ENCODE peak calls at places on chromosomes 5 and 9, in seven cellular contexts. V, S, N, I, W, L and G are unnamed samples.

GRCh38 chr9:134475051-134475790 is 149.0 kb downstream of the RXRA start:
- DNase-seq in V (peak; percentile 58), S (peak; percentile 30), N (peak; percentile 93), I (peak; percentile 75), W (peak; percentile 79), L (no peak), G (peak; percentile 64)

GRCh38 chr5:133882801-133883200 is 85.6 kb downstream of the C5orf15 start:
- DNase-seq in V (no peak), S (no peak), N (no peak), I (no peak), W (no peak), L (no peak), G (no peak)

GRCh38 chr9:123642291-123643278 is 286.6 kb downstream of the CRB2 start:
- DNase-seq in V (peak; percentile 94), S (no peak), N (no peak), I (peak; percentile 38), W (no peak), L (peak; percentile 17), G (peak; percentile 28)

GRCh38 chr5:133977858-133978257 is 9.4 kb upstream of the C5orf15 start:
- DNase-seq in V (no peak), S (no peak), N (peak; percentile 89), I (no peak), W (peak; percentile 67), L (no peak), G (peak; percentile 50)

GRCh38 chr5:100546041-100546440 is 10.9 kb downstream of the FAM174A start:
- DNase-seq in V (no peak), S (no peak), N (no peak), I (no peak), W (peak; percentile 8), L (no peak), G (no peak)

GRCh38 chr9:100294806-100295205 is 57.9 kb downstream of the TEX10 start:
- DNase-seq in V (peak; percentile 12), S (no peak), N (no peak), I (no peak), W (no peak), L (peak; percentile 39), G (no peak)

GRCh38 chr5:141866111-141866510 is 12.1 kb downstream of the PCDH1 start:
- DNase-seq in V (peak; percentile 98), S (no peak), N (no peak), I (no peak), W (no peak), L (peak; percentile 74), G (no peak)

GRCh38 chr9:96061293-96061987 is 185.9 kb downstream of the ERCC6L2 start:
- DNase-seq in V (peak; percentile 23), S (peak; percentile 47), N (peak; percentile 49), I (peak; percentile 40), W (peak; percentile 65), L (peak; percentile 56), G (peak; percentile 35)

GRCh38 chr5:76689321-76690026 is 26.5 kb upstream of the F2R start:
- DNase-seq in V (no peak), S (peak; percentile 6), N (peak; percentile 91), I (no peak), W (peak; percentile 96), L (no peak), G (peak; percentile 48)

GRCh38 chr5:73892806-73893205 is 266.8 kb downstream of the ARHGEF28 start:
- DNase-seq in V (no peak), S (no peak), N (peak; percentile 96), I (no peak), W (peak; percentile 96), L (no peak), G (peak; percentile 86)

GRCh38 chr9:72947987-72948465 is 4.8 kb downstream of the ALDH1A1 start:
- DNase-seq in V (no peak), S (peak; percentile 72), N (no peak), I (no peak), W (no peak), L (no peak), G (no peak)

GRCh38 chr5:113989278-113989912 is 372.5 kb upstream of the KCNN2 start:
- DNase-seq in V (no peak), S (no peak), N (no peak), I (no peak), W (no peak), L (no peak), G (no peak)

GRCh38 chr9:98491231-98491651 is 217.5 kb downstream of the GABBR2 start:
- DNase-seq in V (no peak), S (no peak), N (peak; percentile 9), I (no peak), W (no peak), L (no peak), G (no peak)

GRCh38 chr9:6646028-6646636 is 603 bp upstream of the GLDC start:
- DNase-seq in V (no peak), S (peak; percentile 71), N (no peak), I (no peak), W (no peak), L (no peak), G (no peak)

GRCh38 chr9:73219985-73220626 is 68.4 kb downstream of the ANXA1 start:
- DNase-seq in V (no peak), S (peak; percentile 36), N (peak; percentile 83), I (no peak), W (peak; percentile 98), L (no peak), G (peak; percentile 34)

DNA sequence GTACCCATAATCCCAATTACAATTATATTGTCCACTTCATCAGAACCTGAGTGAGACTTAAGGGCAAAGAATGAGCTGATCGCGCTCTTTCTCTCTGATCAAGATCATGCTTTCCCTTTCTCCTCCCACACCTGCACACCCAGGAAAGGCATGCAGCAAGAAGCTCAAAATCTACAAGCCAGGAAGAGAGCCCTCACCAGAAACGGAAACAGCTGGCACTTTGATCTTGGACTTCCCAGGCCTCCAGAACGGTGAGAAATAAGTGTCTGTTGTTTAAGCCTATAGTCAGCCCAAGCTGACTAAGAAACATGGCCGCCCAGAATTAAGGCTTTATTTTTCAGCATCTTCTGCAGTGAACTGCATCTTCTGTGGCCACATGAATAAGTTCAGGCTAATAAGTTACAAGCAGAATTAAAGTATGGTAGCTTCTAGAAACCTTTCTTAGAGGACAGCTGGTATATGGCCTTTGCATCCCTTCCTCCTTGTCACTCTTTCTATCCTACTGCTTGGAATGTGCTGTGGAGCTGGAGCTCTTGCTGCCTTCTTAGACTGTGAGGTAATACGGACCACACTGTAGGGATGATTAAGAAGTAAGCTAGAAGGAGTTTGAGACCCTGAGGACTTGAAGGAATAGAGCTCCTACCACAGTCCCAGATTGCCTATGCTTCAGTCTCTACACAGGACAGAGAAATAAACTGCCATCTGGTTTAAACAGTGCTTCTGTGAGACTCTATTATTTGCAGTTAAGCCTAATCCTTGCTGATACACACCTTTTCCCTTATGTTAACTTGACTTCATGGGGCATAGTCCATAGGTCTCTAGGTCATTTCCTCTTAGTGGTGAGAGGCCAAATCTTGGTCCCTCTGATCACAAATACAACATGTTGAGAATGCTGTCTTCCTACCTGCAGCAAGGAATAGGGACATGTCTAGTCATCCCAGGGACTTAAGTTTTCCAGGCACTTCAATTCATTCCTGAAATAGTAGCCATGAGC is 17.2 kb downstream of the OR2S2 start:
- DNase-seq in V (no peak), S (no peak), N (peak; percentile 28), I (no peak), W (no peak), L (no peak), G (no peak)
- H3K4me3 ChIP-seq in V (no peak overlapping the region), S (no peak overlapping the region), N (no peak overlapping the region), I (no peak overlapping the region), W (no peak overlapping the region), L (no peak overlapping the region), G (no peak overlapping the region)

GRCh38 chr5:157184117-157184516 is 3.5 kb downstream of the ITK start:
- DNase-seq in V (no peak), S (no peak), N (no peak), I (no peak), W (no peak), L (no peak), G (no peak)
- H3K4me3 ChIP-seq in V (no peak overlapping the region), S (no peak overlapping the region), N (no peak overlapping the region), I (no peak overlapping the region), W (no peak overlapping the region), L (no peak overlapping the region), G (no peak overlapping the region)

DNA sequence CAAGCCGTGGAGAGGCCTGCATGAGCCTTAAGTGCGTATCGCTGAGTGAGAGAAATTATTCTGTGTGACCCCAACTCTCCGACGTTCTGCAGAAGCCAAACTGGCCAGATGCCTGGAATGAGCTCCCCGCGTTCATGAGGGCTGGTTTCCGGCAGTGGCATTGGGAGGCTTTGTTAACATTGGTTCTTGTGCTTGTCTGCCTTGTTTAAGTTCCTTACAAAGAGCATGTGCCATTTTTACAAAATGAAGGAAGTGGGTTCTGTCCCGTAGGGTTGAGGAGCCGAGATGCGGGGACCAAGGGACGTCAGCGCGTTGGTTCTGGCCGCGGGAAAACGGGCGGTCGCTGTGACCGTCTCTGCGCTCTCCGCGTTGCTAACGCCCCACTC is 13.2 kb downstream of the RABL6 start:
- DNase-seq in V (no peak), S (no peak), N (no peak), I (no peak), W (peak; percentile 18), L (no peak), G (no peak)
- H3K4me3 ChIP-seq in V (no peak overlapping the region), S (no peak overlapping the region), N (no peak overlapping the region), I (peak overlapping the region; percentile 35), W (peak overlapping the region; percentile 16), L (no peak overlapping the region), G (peak overlapping the region; percentile 31)

DNA sequence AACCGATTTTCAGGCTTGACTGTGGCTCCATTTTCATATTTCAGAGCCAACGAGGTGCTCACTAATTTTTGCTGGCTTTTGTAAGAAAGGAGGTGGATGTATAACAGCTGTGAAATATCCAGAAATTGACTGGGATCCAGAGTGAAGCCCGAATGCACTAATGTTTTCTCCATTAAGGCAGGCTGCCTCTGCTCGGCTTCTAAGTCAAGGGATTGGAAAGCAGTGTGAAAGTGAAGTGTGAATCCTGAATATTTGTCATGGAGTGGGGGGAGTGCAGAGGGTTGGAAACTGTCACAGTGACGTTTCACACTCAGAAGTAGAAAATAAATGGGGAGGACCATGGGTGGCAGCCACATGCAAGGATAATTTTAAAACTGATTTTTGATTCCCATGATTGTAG is 237.4 kb downstream of the GOLPH3 start:
- DNase-seq in V (no peak), S (no peak), N (no peak), I (no peak), W (no peak), L (no peak), G (no peak)
- H3K4me3 ChIP-seq in V (no peak overlapping the region), S (no peak overlapping the region), N (no peak overlapping the region), I (peak overlapping the region; percentile 23), W (no peak overlapping the region), L (no peak overlapping the region), G (no peak overlapping the region)

GRCh38 chr5:54520438-54520846 is 2.9 kb downstream of the SNX18 start:
- DNase-seq in V (peak; percentile 29), S (no peak), N (peak; percentile 65), I (peak; percentile 56), W (peak; percentile 45), L (no peak), G (no peak)

GRCh38 chr5:54522080-54522479 is 4.5 kb downstream of the SNX18 start:
- DNase-seq in V (no peak), S (no peak), N (peak; percentile 49), I (no peak), W (no peak), L (no peak), G (no peak)

GRCh38 chr5:54519083-54519541 is 1.6 kb downstream of the SNX18 start:
- DNase-seq in V (no peak), S (no peak), N (peak; percentile 55), I (no peak), W (no peak), L (no peak), G (no peak)

GRCh38 chr5:54518146-54519082 is 855 bp downstream of the SNX18 start:
- DNase-seq in V (peak; percentile 64), S (peak; percentile 17), N (peak; percentile 76), I (no peak), W (no peak), L (peak; percentile 68), G (no peak)

GRCh38 chr5:54520940-54521339 is 3.4 kb downstream of the SNX18 start:
- DNase-seq in V (no peak), S (no peak), N (peak; percentile 57), I (no peak), W (no peak), L (no peak), G (no peak)
- H3K4me3 ChIP-seq in V (peak overlapping the region; percentile 0), S (no peak overlapping the region), N (peak overlapping the region; percentile 98), I (peak overlapping the region; percentile 98), W (peak overlapping the region; percentile 62), L (no peak overlapping the region), G (peak overlapping the region; percentile 62)